ENCODE peak calls at places on chromosomes 11 and 22, in nine cellular contexts. K is NCI-H1092 treated with DMSO at 0.1 percent for 48 hours; A is suprapubic skin; O is esophagus squamous epithelium; B is HTR-8/SVneo; Q is stimulated activated CD8-positive, alpha-beta memory T cell treated with anti-CD3 and anti-CD28 coated beads, Interleukin-15, amount 100 ng/mL, for 24 hours; E is ELR; H is fibroblast of the aortic adventitia; D is T-helper 1 cell. G is an unnamed sample.
A peak's percentile ranks its signal among the peaks of the same experiment; 100 is the strongest.

GRCh38 chr11:12793506-12793905 is 119.3 kb downstream of the TEAD1 start:
- DNase-seq in K (no peak), A (no peak), O (no peak), B (no peak), Q (no peak), E (no peak), H (no peak), D (no peak), G (no peak)

GRCh38 chr22:27046603-27047002 is 389.2 kb downstream of the MIAT start:
- DNase-seq in K (no peak), A (no peak), O (no peak), B (no peak), Q (no peak), E (no peak), H (no peak), D (no peak), G (no peak)

GRCh38 chr22:39242809-39243442 is 1.9 kb downstream of the PDGFB start:
- DNase-seq in K (no peak), A (no peak), O (no peak), B (no peak), Q (no peak), E (no peak), H (no peak), D (peak; percentile 13), G (peak; percentile 82)

GRCh38 chr11:2519879-2520735 is 75.3 kb downstream of the KCNQ1 start:
- DNase-seq in K (no peak), A (peak; percentile 48), O (no peak), B (no peak), Q (no peak), E (no peak), H (no peak), D (no peak), G (no peak)

GRCh38 chr11:130068546-130068985 is 1.1 kb upstream of the APLP2 start:
- DNase-seq in K (no peak), A (no peak), O (no peak), B (no peak), Q (no peak), E (no peak), H (no peak), D (no peak), G (peak; percentile 86)

GRCh38 chr11:789951-790350 is at the start of gene CEND1:
- DNase-seq in K (peak; percentile 15), A (no peak), O (no peak), B (no peak), Q (peak; percentile 31), E (peak; percentile 62), H (peak; percentile 57), D (peak; percentile 47), G (peak; percentile 76)

GRCh38 chr22:44120314-44120704 is 60.4 kb upstream of the PARVG start:
- DNase-seq in K (no peak), A (no peak), O (no peak), B (no peak), Q (no peak), E (no peak), H (no peak), D (no peak), G (no peak)

GRCh38 chr11:58965246-58965985 is 26.1 kb downstream of the GLYATL1 start:
- DNase-seq in K (no peak), A (no peak), O (no peak), B (no peak), Q (no peak), E (peak; percentile 63), H (peak; percentile 27), D (no peak), G (no peak)

GRCh38 chr11:70135142-70136132 is 57.3 kb downstream of the ANO1 start:
- DNase-seq in K (no peak), A (no peak), O (no peak), B (no peak), Q (no peak), E (no peak), H (peak; percentile 70), D (no peak), G (no peak)

GRCh38 chr11:65983589-65983987 is 18.4 kb downstream of the EIF1AD start:
- DNase-seq in K (no peak), A (no peak), O (no peak), B (no peak), Q (no peak), E (no peak), H (no peak), D (no peak), G (no peak)

GRCh38 chr11:72786305-72787261 is 7.3 kb downstream of the STARD10 start:
- DNase-seq in K (peak; percentile 13), A (no peak), O (no peak), B (no peak), Q (no peak), E (no peak), H (no peak), D (no peak), G (no peak)

GRCh38 chr11:75514596-75514995 is 11.1 kb downstream of the GDPD5 start:
- DNase-seq in K (no peak), A (no peak), O (no peak), B (no peak), Q (no peak), E (no peak), H (no peak), D (no peak), G (no peak)

GRCh38 chr11:15157181-15157580 is 42.5 kb downstream of the INSC start:
- DNase-seq in K (no peak), A (no peak), O (no peak), B (no peak), Q (no peak), E (peak; percentile 92), H (peak; percentile 74), D (no peak), G (no peak)

GRCh38 chr22:38505595-38506117 is 455 bp downstream of the DDX17 start:
- DNase-seq in K (peak; percentile 61), A (peak; percentile 82), O (no peak), B (no peak), Q (peak; percentile 31), E (peak; percentile 53), H (peak; percentile 67), D (peak; percentile 47), G (peak; percentile 58)

GRCh38 chr22:41197808-41198585 is 7.1 kb upstream of the L3MBTL2 start:
- DNase-seq in K (no peak), A (no peak), O (no peak), B (peak; percentile 21), Q (no peak), E (peak; percentile 55), H (peak; percentile 32), D (peak; percentile 38), G (peak; percentile 36)

GRCh38 chr22:30882974-30883533 is 85.5 kb downstream of the MORC2 start:
- DNase-seq in K (no peak), A (no peak), O (no peak), B (no peak), Q (no peak), E (no peak), H (no peak), D (no peak), G (no peak)

GRCh38 chr11:69646493-69647201 is 5.7 kb downstream of the CCND1 start:
- DNase-seq in K (no peak), A (peak; percentile 55), O (no peak), B (no peak), Q (no peak), E (no peak), H (no peak), D (no peak), G (no peak)

G was measured in G401.